ENCODE peak calls at places on chromosome 20, in seven cellular contexts. One of them, this sample, is unnamed.
A peak's percentile ranks its signal among the peaks of the same experiment; 100 is the strongest.

GRCh38 chr20:58570181-58570859 is 55.1 kb upstream of the APCDD1L start:
- DNase-seq in uterus: no peak
- DNase-seq in HCT116: no peak
- DNase-seq in body of pancreas: no peak
- DNase-seq in GM12891: no peak
- DNase-seq in adrenal gland: no peak
- DNase-seq in NB4: no peak
- DNase-seq in this sample: no peak

GRCh38 chr20:53489528-53489927 is 104.1 kb downstream of the ZNF217 start:
- DNase-seq in uterus: no peak
- DNase-seq in body of pancreas: no peak
- DNase-seq in GM12891: no peak
- DNase-seq in HCT116: no peak
- DNase-seq in adrenal gland: no peak
- DNase-seq in NB4: no peak
- DNase-seq in this sample: no peak

GRCh38 chr20:43583982-43584432 is 6.7 kb upstream of the IFT52 start:
- DNase-seq in adrenal gland: peak; percentile 89
- DNase-seq in GM12891: no peak
- DNase-seq in uterus: peak; percentile 22
- DNase-seq in body of pancreas: peak; percentile 90
- DNase-seq in NB4: peak; percentile 99
- DNase-seq in HCT116: no peak
- DNase-seq in this sample: peak; percentile 96

GRCh38 chr20:50980071-50980681 is 21.6 kb downstream of the MOCS3 start:
- DNase-seq in body of pancreas: no peak
- DNase-seq in uterus: no peak
- DNase-seq in adrenal gland: peak; percentile 27
- DNase-seq in NB4: peak; percentile 87
- DNase-seq in GM12891: no peak
- DNase-seq in HCT116: no peak
- DNase-seq in this sample: peak; percentile 17

GRCh38 chr20:9066196-9066595 is 2.7 kb upstream of the PLCB4 start:
- DNase-seq in NB4: no peak
- DNase-seq in uterus: no peak
- DNase-seq in body of pancreas: no peak
- DNase-seq in HCT116: no peak
- DNase-seq in GM12891: no peak
- DNase-seq in adrenal gland: no peak
- DNase-seq in this sample: no peak

GRCh38 chr20:36336204-36336603 is 30.1 kb downstream of the DLGAP4 start:
- DNase-seq in body of pancreas: no peak
- DNase-seq in HCT116: no peak
- DNase-seq in NB4: no peak
- DNase-seq in GM12891: no peak
- DNase-seq in uterus: no peak
- DNase-seq in adrenal gland: no peak
- DNase-seq in this sample: no peak

GRCh38 chr20:51258582-51259175 is 235.8 kb upstream of the KCNG1 start:
- DNase-seq in NB4: no peak
- DNase-seq in HCT116: no peak
- DNase-seq in body of pancreas: no peak
- DNase-seq in adrenal gland: no peak
- DNase-seq in uterus: no peak
- DNase-seq in GM12891: no peak
- DNase-seq in this sample: no peak

GRCh38 chr20:18090477-18090876 is 32.8 kb upstream of the OVOL2 start:
- DNase-seq in GM12891: no peak
- DNase-seq in HCT116: no peak
- DNase-seq in adrenal gland: no peak
- DNase-seq in NB4: no peak
- DNase-seq in uterus: no peak
- DNase-seq in body of pancreas: no peak
- DNase-seq in this sample: no peak

GRCh38 chr20:21089421-21089820 is 16.7 kb downstream of the LINC00237 start:
- DNase-seq in adrenal gland: no peak
- DNase-seq in NB4: no peak
- DNase-seq in GM12891: no peak
- DNase-seq in body of pancreas: no peak
- DNase-seq in HCT116: no peak
- DNase-seq in uterus: no peak
- DNase-seq in this sample: no peak

GRCh38 chr20:52983726-52984450 is 11.7 kb downstream of the TSHZ2 start:
- DNase-seq in NB4: no peak
- DNase-seq in HCT116: no peak
- DNase-seq in uterus: no peak
- DNase-seq in body of pancreas: no peak
- DNase-seq in GM12891: no peak
- DNase-seq in adrenal gland: no peak
- DNase-seq in this sample: no peak

GRCh38 chr20:58713801-58714339 is 21.3 kb downstream of the NPEPL1 start:
- DNase-seq in uterus: peak; percentile 5
- DNase-seq in HCT116: no peak
- DNase-seq in adrenal gland: peak; percentile 15
- DNase-seq in NB4: peak; percentile 2
- DNase-seq in body of pancreas: no peak
- DNase-seq in GM12891: peak; percentile 7
- DNase-seq in this sample: no peak

DNA sequence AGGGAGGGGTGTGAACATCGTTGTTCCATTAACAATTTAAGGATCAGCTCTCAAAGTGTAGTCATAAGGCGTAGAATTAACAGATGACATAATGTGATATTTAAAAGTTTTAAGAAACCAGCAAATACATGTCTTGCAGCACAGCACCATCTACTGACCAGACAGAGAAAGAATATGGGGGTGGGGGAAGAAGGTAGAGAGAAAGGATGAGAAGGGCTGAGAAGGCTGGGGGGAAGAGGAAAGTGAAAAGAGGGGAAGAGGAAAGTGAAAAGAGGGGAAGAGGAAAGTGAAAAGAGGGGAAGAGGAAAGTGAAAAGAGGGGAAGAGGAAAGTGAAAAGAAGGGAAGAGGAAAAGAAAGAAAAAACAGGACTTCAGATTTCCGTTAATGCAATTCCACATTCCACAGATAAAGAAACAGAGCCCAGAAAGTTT is 80.9 kb downstream of the HAO1 start:
- DNase-seq in HCT116: no peak
- DNase-seq in body of pancreas: no peak
- DNase-seq in uterus: no peak
- DNase-seq in adrenal gland: no peak
- DNase-seq in GM12891: no peak
- DNase-seq in NB4: peak; percentile 61
- DNase-seq in this sample: peak; percentile 1
- TF ChIP-seq POLR2A in HCT116: no peak
- TF ChIP-seq POLR2A in body of pancreas: no peak
- TF ChIP-seq POLR2A in uterus: no peak
- TF ChIP-seq POLR2A in adrenal gland: no peak
- TF ChIP-seq POLR2A in GM12891: no peak
- TF ChIP-seq POLR2A in NB4: no peak
- TF ChIP-seq POLR2A in this sample: no peak

GRCh38 chr20:2654831-2655230 is 2.4 kb downstream of the NOP56 start:
- DNase-seq in HCT116: no peak
- DNase-seq in GM12891: no peak
- DNase-seq in NB4: no peak
- DNase-seq in adrenal gland: no peak
- DNase-seq in uterus: no peak
- DNase-seq in body of pancreas: no peak
- DNase-seq in this sample: no peak

GRCh38 chr20:2652724-2653510 is 485 bp downstream of the NOP56 start:
- DNase-seq in GM12891: peak; percentile 46
- DNase-seq in body of pancreas: no peak
- DNase-seq in uterus: no peak
- DNase-seq in adrenal gland: peak; percentile 42
- DNase-seq in HCT116: no peak
- DNase-seq in NB4: peak; percentile 32
- DNase-seq in this sample: peak; percentile 52

GRCh38 chr20:2655331-2656116 is 3.1 kb downstream of the NOP56 start:
- DNase-seq in uterus: no peak
- DNase-seq in body of pancreas: no peak
- DNase-seq in HCT116: no peak
- DNase-seq in adrenal gland: no peak
- DNase-seq in NB4: no peak
- DNase-seq in GM12891: no peak
- DNase-seq in this sample: no peak

GRCh38 chr20:2653511-2654383 is 1.3 kb downstream of the NOP56 start:
- DNase-seq in uterus: no peak
- DNase-seq in NB4: peak; percentile 33
- DNase-seq in adrenal gland: no peak
- DNase-seq in HCT116: no peak
- DNase-seq in body of pancreas: no peak
- DNase-seq in GM12891: no peak
- DNase-seq in this sample: peak; percentile 40

GRCh38 chr20:2654384-2654822 is 2.0 kb downstream of the NOP56 start:
- DNase-seq in HCT116: no peak
- DNase-seq in adrenal gland: no peak
- DNase-seq in body of pancreas: no peak
- DNase-seq in GM12891: no peak
- DNase-seq in NB4: peak; percentile 24
- DNase-seq in uterus: no peak
- DNase-seq in this sample: no peak
- TF ChIP-seq POLR2A in HCT116: no peak
- TF ChIP-seq POLR2A in adrenal gland: no peak
- TF ChIP-seq POLR2A in body of pancreas: no peak
- TF ChIP-seq POLR2A in GM12891: no peak
- TF ChIP-seq POLR2A in NB4: no peak
- TF ChIP-seq POLR2A in uterus: no peak
- TF ChIP-seq POLR2A in this sample: no peak

DNA sequence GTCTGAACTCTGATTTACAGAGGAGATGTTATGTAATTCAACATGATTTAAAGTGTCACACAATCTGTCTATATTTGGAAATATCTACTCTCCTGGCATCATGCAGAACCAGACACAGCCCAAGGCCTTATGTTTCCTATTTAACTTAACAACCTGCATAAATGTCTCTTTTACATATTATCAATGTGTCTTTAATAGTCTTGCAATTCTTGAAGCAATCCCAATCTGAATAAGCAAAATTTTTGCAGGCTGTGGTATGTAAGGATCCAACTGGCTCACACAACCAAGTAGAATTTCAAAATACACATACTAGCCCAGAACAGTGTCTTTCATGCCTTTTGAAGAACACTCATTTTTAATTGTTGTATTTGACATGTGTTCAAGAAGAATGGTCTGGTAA is 443.2 kb downstream of the MAFB start:
- DNase-seq in NB4: no peak
- DNase-seq in uterus: no peak
- DNase-seq in GM12891: no peak
- DNase-seq in body of pancreas: no peak
- DNase-seq in HCT116: no peak
- DNase-seq in adrenal gland: no peak
- DNase-seq in this sample: no peak
- TF ChIP-seq POLR2A in NB4: no peak
- TF ChIP-seq POLR2A in uterus: no peak
- TF ChIP-seq POLR2A in GM12891: no peak
- TF ChIP-seq POLR2A in body of pancreas: no peak
- TF ChIP-seq POLR2A in HCT116: no peak
- TF ChIP-seq POLR2A in adrenal gland: no peak
- TF ChIP-seq POLR2A in this sample: no peak

GRCh38 chr20:3146732-3147341 is 12.8 kb downstream of the FASTKD5 start:
- DNase-seq in GM12891: no peak
- DNase-seq in uterus: no peak
- DNase-seq in NB4: no peak
- DNase-seq in body of pancreas: no peak
- DNase-seq in adrenal gland: no peak
- DNase-seq in HCT116: no peak
- DNase-seq in this sample: no peak

GRCh38 chr20:3137492-3137891 is 22.2 kb downstream of the FASTKD5 start:
- DNase-seq in HCT116: no peak
- DNase-seq in adrenal gland: no peak
- DNase-seq in GM12891: no peak
- DNase-seq in uterus: no peak
- DNase-seq in NB4: no peak
- DNase-seq in body of pancreas: no peak
- DNase-seq in this sample: no peak

DNA sequence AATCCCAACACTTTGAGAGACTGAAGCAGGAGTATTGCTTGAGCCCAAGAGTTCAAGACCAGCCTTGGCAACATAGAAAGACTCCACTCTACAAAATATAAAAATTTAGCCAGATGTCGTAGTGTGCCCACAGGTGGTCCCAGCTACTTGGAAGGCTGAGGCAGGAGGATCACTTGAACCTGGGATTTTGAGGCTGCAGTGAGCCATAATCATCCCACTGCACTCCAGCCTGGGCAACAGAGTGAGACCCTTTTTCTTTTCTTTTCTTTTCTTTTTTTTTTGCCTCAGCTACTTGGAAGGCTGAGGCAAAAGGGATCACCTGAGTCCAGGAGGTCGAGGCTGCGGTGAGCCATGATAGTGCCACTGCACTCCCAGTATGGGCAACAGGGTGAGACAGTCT is 17.9 kb downstream of the FASTKD5 start:
- DNase-seq in GM12891: no peak
- DNase-seq in HCT116: no peak
- DNase-seq in body of pancreas: no peak
- DNase-seq in NB4: no peak
- DNase-seq in uterus: no peak
- DNase-seq in adrenal gland: no peak
- DNase-seq in this sample: no peak
- TF ChIP-seq POLR2A in GM12891: no peak
- TF ChIP-seq POLR2A in HCT116: no peak
- TF ChIP-seq POLR2A in body of pancreas: no peak
- TF ChIP-seq POLR2A in NB4: no peak
- TF ChIP-seq POLR2A in uterus: no peak
- TF ChIP-seq POLR2A in adrenal gland: no peak
- TF ChIP-seq POLR2A in this sample: no peak

DNA sequence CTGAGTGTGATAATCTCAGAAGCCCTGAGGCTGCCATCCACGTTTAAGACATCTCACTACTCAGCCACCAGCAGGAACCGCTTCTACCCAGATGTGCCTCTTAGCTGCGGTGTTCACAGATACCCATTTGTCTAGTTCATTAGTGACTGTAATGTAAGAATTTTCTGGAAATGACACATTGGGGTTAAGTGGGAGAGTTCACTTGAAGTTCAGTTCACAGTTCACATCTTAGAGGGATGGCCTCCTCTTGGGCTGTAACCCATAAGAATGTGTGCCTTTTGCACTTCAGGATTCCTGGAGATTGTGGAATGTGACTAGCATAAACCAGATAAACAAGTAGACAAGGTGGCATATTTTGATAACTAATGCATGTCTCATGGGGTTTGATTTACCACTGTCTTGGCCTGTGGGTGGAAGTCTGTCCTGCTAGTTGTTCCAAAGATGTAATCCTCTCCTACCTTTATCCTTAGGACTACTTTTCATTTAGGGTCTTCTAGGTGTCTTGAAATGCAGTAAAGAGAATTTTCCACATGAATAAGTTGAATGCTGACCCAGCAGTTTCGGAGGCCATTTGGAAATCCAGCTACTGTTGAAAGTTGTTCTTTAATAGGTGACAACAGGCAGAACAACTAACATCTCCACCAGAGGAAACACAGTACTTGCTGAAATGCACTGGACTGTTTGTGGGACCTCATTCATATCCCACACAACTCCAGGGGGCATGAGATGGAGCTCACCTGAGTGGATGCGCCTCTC is 477.9 kb downstream of the BTBD3 start:
- DNase-seq in adrenal gland: no peak
- DNase-seq in GM12891: no peak
- DNase-seq in body of pancreas: no peak
- DNase-seq in uterus: no peak
- DNase-seq in NB4: no peak
- DNase-seq in HCT116: no peak
- DNase-seq in this sample: no peak
- TF ChIP-seq POLR2A in adrenal gland: no peak
- TF ChIP-seq POLR2A in GM12891: no peak
- TF ChIP-seq POLR2A in body of pancreas: no peak
- TF ChIP-seq POLR2A in uterus: no peak
- TF ChIP-seq POLR2A in NB4: no peak
- TF ChIP-seq POLR2A in HCT116: no peak
- TF ChIP-seq POLR2A in this sample: no peak